ENCODE peak calls at places on chromosomes 4 and X, in six cellular contexts. One of them, this sample, is unnamed.

GRCh38 chrX:53048169-53049126 is at the start of gene GPR173:
- DNase-seq in kidney epithelial cell: no peak
- DNase-seq in lower leg skin: no peak
- DNase-seq in lower lobe of right lung: peak
- DNase-seq in heart left ventricle: peak
- DNase-seq in bronchial epithelial cell: no peak
- DNase-seq in this sample: no peak

GRCh38 chr4:185915817-185916216 is 103.8 kb upstream of the SORBS2 start:
- DNase-seq in kidney epithelial cell: no peak
- DNase-seq in lower leg skin: no peak
- DNase-seq in lower lobe of right lung: no peak
- DNase-seq in heart left ventricle: no peak
- DNase-seq in bronchial epithelial cell: no peak
- DNase-seq in this sample: no peak

GRCh38 chrX:11678174-11678573 is 12.5 kb upstream of the ARHGAP6 start:
- DNase-seq in kidney epithelial cell: no peak
- DNase-seq in lower leg skin: no peak
- DNase-seq in lower lobe of right lung: no peak
- DNase-seq in heart left ventricle: no peak
- DNase-seq in bronchial epithelial cell: no peak
- DNase-seq in this sample: no peak

GRCh38 chr4:88979292-88979691 is 77.7 kb downstream of the FAM13A start:
- DNase-seq in kidney epithelial cell: no peak
- DNase-seq in lower leg skin: no peak
- DNase-seq in lower lobe of right lung: no peak
- DNase-seq in heart left ventricle: no peak
- DNase-seq in bronchial epithelial cell: no peak
- DNase-seq in this sample: no peak

GRCh38 chr4:188439641-188440311 is 300.5 kb downstream of the TRIML1 start:
- DNase-seq in kidney epithelial cell: no peak
- DNase-seq in lower leg skin: no peak
- DNase-seq in lower lobe of right lung: no peak
- DNase-seq in heart left ventricle: peak
- DNase-seq in bronchial epithelial cell: peak
- DNase-seq in this sample: no peak

GRCh38 chrX:19678941-19679340 is 163.6 kb upstream of the MAP3K15 start:
- DNase-seq in kidney epithelial cell: no peak
- DNase-seq in lower leg skin: no peak
- DNase-seq in lower lobe of right lung: no peak
- DNase-seq in heart left ventricle: no peak
- DNase-seq in bronchial epithelial cell: peak
- DNase-seq in this sample: no peak

GRCh38 chr4:110865611-110866254 is 242.9 kb upstream of the PITX2 start:
- DNase-seq in kidney epithelial cell: peak
- DNase-seq in lower leg skin: no peak
- DNase-seq in lower lobe of right lung: no peak
- DNase-seq in heart left ventricle: no peak
- DNase-seq in bronchial epithelial cell: no peak
- DNase-seq in this sample: no peak

GRCh38 chr4:146329042-146329716 is 114.8 kb downstream of the REELD1 start:
- DNase-seq in kidney epithelial cell: peak
- DNase-seq in lower leg skin: no peak
- DNase-seq in lower lobe of right lung: no peak
- DNase-seq in heart left ventricle: no peak
- DNase-seq in bronchial epithelial cell: peak
- DNase-seq in this sample: no peak

GRCh38 chr4:185933078-185933581 is 121.1 kb upstream of the SORBS2 start:
- DNase-seq in kidney epithelial cell: peak
- DNase-seq in lower leg skin: no peak
- DNase-seq in lower lobe of right lung: no peak
- DNase-seq in heart left ventricle: peak
- DNase-seq in bronchial epithelial cell: no peak
- DNase-seq in this sample: no peak

GRCh38 chr4:123398151-123398802 is 1.7 kb downstream of the SPRY1 start:
- DNase-seq in kidney epithelial cell: no peak
- DNase-seq in lower leg skin: no peak
- DNase-seq in lower lobe of right lung: peak
- DNase-seq in heart left ventricle: peak
- DNase-seq in bronchial epithelial cell: no peak
- DNase-seq in this sample: peak

GRCh38 chrX:79325263-79325958 is 41.7 kb downstream of the ITM2A start:
- DNase-seq in kidney epithelial cell: no peak
- DNase-seq in lower leg skin: no peak
- DNase-seq in lower lobe of right lung: no peak
- DNase-seq in heart left ventricle: no peak
- DNase-seq in bronchial epithelial cell: no peak
- DNase-seq in this sample: no peak

GRCh38 chr4:168864831-168865541 is 145.1 kb downstream of the CBR4 start:
- DNase-seq in kidney epithelial cell: no peak
- DNase-seq in lower leg skin: no peak
- DNase-seq in lower lobe of right lung: no peak
- DNase-seq in heart left ventricle: no peak
- DNase-seq in bronchial epithelial cell: no peak
- DNase-seq in this sample: no peak

GRCh38 chr4:145045180-145045579 is 52.8 kb downstream of the ANAPC10 start:
- DNase-seq in kidney epithelial cell: no peak
- DNase-seq in lower leg skin: no peak
- DNase-seq in lower lobe of right lung: no peak
- DNase-seq in heart left ventricle: no peak
- DNase-seq in bronchial epithelial cell: no peak
- DNase-seq in this sample: no peak

GRCh38 chr4:119498520-119498919 is 130.1 kb downstream of the PDE5A start:
- DNase-seq in kidney epithelial cell: no peak
- DNase-seq in lower leg skin: no peak
- DNase-seq in lower lobe of right lung: no peak
- DNase-seq in heart left ventricle: no peak
- DNase-seq in bronchial epithelial cell: no peak
- DNase-seq in this sample: no peak

GRCh38 chr4:27090406-27090805 is 229.8 kb downstream of the STIM2 start:
- DNase-seq in kidney epithelial cell: no peak
- DNase-seq in lower leg skin: no peak
- DNase-seq in lower lobe of right lung: no peak
- DNase-seq in heart left ventricle: no peak
- DNase-seq in bronchial epithelial cell: no peak
- DNase-seq in this sample: no peak

GRCh38 chrX:153592966-153593688 is 5.8 kb downstream of the CCNQ start:
- DNase-seq in kidney epithelial cell: no peak
- DNase-seq in lower leg skin: no peak
- DNase-seq in lower lobe of right lung: peak
- DNase-seq in heart left ventricle: peak
- DNase-seq in bronchial epithelial cell: no peak
- DNase-seq in this sample: no peak

GRCh38 chr4:25969374-25969773 is 55.4 kb downstream of the SMIM20 start:
- DNase-seq in kidney epithelial cell: no peak
- DNase-seq in lower leg skin: no peak
- DNase-seq in lower lobe of right lung: no peak
- DNase-seq in heart left ventricle: no peak
- DNase-seq in bronchial epithelial cell: no peak
- DNase-seq in this sample: no peak

GRCh38 chr4:176077561-176077960 is 11.9 kb downstream of the WDR17 start:
- DNase-seq in kidney epithelial cell: no peak
- DNase-seq in lower leg skin: no peak
- DNase-seq in lower lobe of right lung: no peak
- DNase-seq in heart left ventricle: no peak
- DNase-seq in bronchial epithelial cell: peak
- DNase-seq in this sample: no peak

GRCh38 chr4:40194602-40195161 is 2.1 kb upstream of the RHOH start:
- DNase-seq in kidney epithelial cell: no peak
- DNase-seq in lower leg skin: no peak
- DNase-seq in lower lobe of right lung: no peak
- DNase-seq in heart left ventricle: no peak
- DNase-seq in bronchial epithelial cell: no peak
- DNase-seq in this sample: no peak

GRCh38 chr4:175418511-175418910 is 393.6 kb downstream of the GPM6A start:
- DNase-seq in kidney epithelial cell: no peak
- DNase-seq in lower leg skin: no peak
- DNase-seq in lower lobe of right lung: no peak
- DNase-seq in heart left ventricle: no peak
- DNase-seq in bronchial epithelial cell: no peak
- DNase-seq in this sample: no peak

GRCh38 chr4:55002431-55002830 is 123.0 kb downstream of the KDR start:
- DNase-seq in kidney epithelial cell: no peak
- DNase-seq in lower leg skin: no peak
- DNase-seq in lower lobe of right lung: no peak
- DNase-seq in heart left ventricle: no peak
- DNase-seq in bronchial epithelial cell: peak
- DNase-seq in this sample: no peak

GRCh38 chr4:55004831-55005230 is 120.6 kb downstream of the KDR start:
- DNase-seq in kidney epithelial cell: no peak
- DNase-seq in lower leg skin: no peak
- DNase-seq in lower lobe of right lung: no peak
- DNase-seq in heart left ventricle: no peak
- DNase-seq in bronchial epithelial cell: no peak
- DNase-seq in this sample: no peak

GRCh38 chr4:55001538-55001937 is 123.9 kb downstream of the KDR start:
- DNase-seq in kidney epithelial cell: no peak
- DNase-seq in lower leg skin: no peak
- DNase-seq in lower lobe of right lung: no peak
- DNase-seq in heart left ventricle: no peak
- DNase-seq in bronchial epithelial cell: peak
- DNase-seq in this sample: no peak

DNA sequence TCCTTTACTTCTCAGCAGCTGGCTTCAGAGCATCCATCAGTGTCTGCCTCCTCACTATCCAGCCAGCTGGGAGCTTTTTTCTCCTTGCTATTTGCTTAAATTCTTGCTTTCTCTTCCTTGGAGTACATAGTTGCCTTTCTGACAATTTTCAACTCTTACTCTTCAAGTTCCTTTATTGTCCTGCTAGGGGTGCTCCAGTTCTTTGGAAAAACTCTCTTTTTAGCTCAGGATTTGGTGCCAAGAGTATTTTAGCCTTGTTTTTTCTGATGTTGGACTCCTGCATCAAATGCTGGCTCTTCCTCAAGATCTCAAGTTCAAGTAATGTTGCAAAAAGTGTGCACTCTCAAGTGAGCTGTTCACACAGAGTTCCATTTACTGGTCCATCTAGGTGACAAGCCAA is 126.4 kb downstream of the KDR start:
- DNase-seq in kidney epithelial cell: no peak
- DNase-seq in lower leg skin: no peak
- DNase-seq in lower lobe of right lung: no peak
- DNase-seq in heart left ventricle: no peak
- DNase-seq in bronchial epithelial cell: peak
- DNase-seq in this sample: no peak
- TF ChIP-seq CTCF in kidney epithelial cell: peak
- TF ChIP-seq CTCF in lower leg skin: no peak
- TF ChIP-seq CTCF in lower lobe of right lung: peak
- TF ChIP-seq CTCF in heart left ventricle: peak
- TF ChIP-seq CTCF in bronchial epithelial cell: peak
- TF ChIP-seq CTCF in this sample: no peak

GRCh38 chr4:169987327-169988228 is 38.6 kb downstream of the MFAP3L start:
- DNase-seq in kidney epithelial cell: no peak
- DNase-seq in lower leg skin: no peak
- DNase-seq in lower lobe of right lung: no peak
- DNase-seq in heart left ventricle: no peak
- DNase-seq in bronchial epithelial cell: no peak
- DNase-seq in this sample: no peak

GRCh38 chr4:169988252-169988651 is 37.9 kb downstream of the MFAP3L start:
- DNase-seq in kidney epithelial cell: no peak
- DNase-seq in lower leg skin: no peak
- DNase-seq in lower lobe of right lung: no peak
- DNase-seq in heart left ventricle: no peak
- DNase-seq in bronchial epithelial cell: no peak
- DNase-seq in this sample: no peak

GRCh38 chr4:169984745-169985144 is 41.5 kb downstream of the MFAP3L start:
- DNase-seq in kidney epithelial cell: no peak
- DNase-seq in lower leg skin: no peak
- DNase-seq in lower lobe of right lung: no peak
- DNase-seq in heart left ventricle: no peak
- DNase-seq in bronchial epithelial cell: no peak
- DNase-seq in this sample: no peak

GRCh38 chr4:169985881-169986280 is 40.3 kb downstream of the MFAP3L start:
- DNase-seq in kidney epithelial cell: no peak
- DNase-seq in lower leg skin: no peak
- DNase-seq in lower lobe of right lung: no peak
- DNase-seq in heart left ventricle: no peak
- DNase-seq in bronchial epithelial cell: no peak
- DNase-seq in this sample: no peak

DNA sequence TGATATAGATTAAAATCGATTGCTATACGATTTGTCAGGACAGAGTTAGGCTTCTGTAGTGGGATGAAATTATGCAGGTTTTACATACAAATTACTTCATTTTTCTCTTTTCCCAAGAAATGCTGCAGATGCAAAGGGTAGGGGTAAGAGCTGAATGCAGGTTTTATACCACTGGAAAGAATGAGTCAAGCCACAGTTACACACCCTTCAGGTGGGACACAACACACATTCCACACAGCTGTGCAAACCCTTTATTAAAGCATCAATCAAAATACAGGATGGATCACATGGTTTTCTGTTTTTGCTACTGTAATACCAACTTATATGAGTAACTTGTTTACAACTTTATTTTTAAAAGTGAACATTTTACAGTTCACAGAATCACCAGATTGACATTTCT is 39.8 kb downstream of the MFAP3L start:
- DNase-seq in kidney epithelial cell: no peak
- DNase-seq in lower leg skin: no peak
- DNase-seq in lower lobe of right lung: no peak
- DNase-seq in heart left ventricle: no peak
- DNase-seq in bronchial epithelial cell: no peak
- DNase-seq in this sample: no peak
- TF ChIP-seq CTCF in kidney epithelial cell: no peak
- TF ChIP-seq CTCF in lower leg skin: no peak
- TF ChIP-seq CTCF in lower lobe of right lung: no peak
- TF ChIP-seq CTCF in heart left ventricle: no peak
- TF ChIP-seq CTCF in bronchial epithelial cell: no peak
- TF ChIP-seq CTCF in this sample: no peak

GRCh38 chr4:82201805-82202636 is 171.8 kb downstream of the HNRNPD start:
- DNase-seq in kidney epithelial cell: no peak
- DNase-seq in lower leg skin: no peak
- DNase-seq in lower lobe of right lung: no peak
- DNase-seq in heart left ventricle: no peak
- DNase-seq in bronchial epithelial cell: peak
- DNase-seq in this sample: peak
- TF ChIP-seq CTCF in kidney epithelial cell: peak
- TF ChIP-seq CTCF in lower leg skin: no peak
- TF ChIP-seq CTCF in lower lobe of right lung: peak
- TF ChIP-seq CTCF in heart left ventricle: peak
- TF ChIP-seq CTCF in bronchial epithelial cell: peak
- TF ChIP-seq CTCF in this sample: peak

GRCh38 chr4:153655004-153655541 is 29.0 kb upstream of the TLR2 start:
- DNase-seq in kidney epithelial cell: no peak
- DNase-seq in lower leg skin: no peak
- DNase-seq in lower lobe of right lung: no peak
- DNase-seq in heart left ventricle: no peak
- DNase-seq in bronchial epithelial cell: no peak
- DNase-seq in this sample: no peak

GRCh38 chr4:153651961-153652784 is 31.9 kb upstream of the TLR2 start:
- DNase-seq in kidney epithelial cell: no peak
- DNase-seq in lower leg skin: no peak
- DNase-seq in lower lobe of right lung: no peak
- DNase-seq in heart left ventricle: no peak
- DNase-seq in bronchial epithelial cell: peak
- DNase-seq in this sample: no peak

GRCh38 chr4:153649572-153649991 is 34.5 kb upstream of the TLR2 start:
- DNase-seq in kidney epithelial cell: no peak
- DNase-seq in lower leg skin: no peak
- DNase-seq in lower lobe of right lung: no peak
- DNase-seq in heart left ventricle: no peak
- DNase-seq in bronchial epithelial cell: peak
- DNase-seq in this sample: no peak

GRCh38 chr4:153647975-153648374 is 36.1 kb upstream of the TLR2 start:
- DNase-seq in kidney epithelial cell: no peak
- DNase-seq in lower leg skin: no peak
- DNase-seq in lower lobe of right lung: no peak
- DNase-seq in heart left ventricle: no peak
- DNase-seq in bronchial epithelial cell: no peak
- DNase-seq in this sample: no peak

GRCh38 chr4:153651041-153651960 is 32.8 kb upstream of the TLR2 start:
- DNase-seq in kidney epithelial cell: no peak
- DNase-seq in lower leg skin: peak
- DNase-seq in lower lobe of right lung: peak
- DNase-seq in heart left ventricle: peak
- DNase-seq in bronchial epithelial cell: peak
- DNase-seq in this sample: no peak
- TF ChIP-seq CTCF in kidney epithelial cell: no peak
- TF ChIP-seq CTCF in lower leg skin: no peak
- TF ChIP-seq CTCF in lower lobe of right lung: no peak
- TF ChIP-seq CTCF in heart left ventricle: no peak
- TF ChIP-seq CTCF in bronchial epithelial cell: no peak
- TF ChIP-seq CTCF in this sample: no peak

This sample was measured in GM13977.